ENCODE peak calls at places on chromosomes 2 and 18, in five cellular contexts. W, B, S, L and K are unnamed samples.

GRCh38 chr2:79993144-79993543 is 311.4 kb downstream of the LRRTM1 start:
- DNase-seq in W (no peak), B (no peak), S (no peak), L (no peak), K (no peak)

GRCh38 chr18:34352385-34353163 is 127.9 kb upstream of the NOL4 start:
- DNase-seq in W (peak), B (no peak), S (no peak), L (no peak), K (peak)

GRCh38 chr2:61371027-61371426 is 99.9 kb downstream of the USP34 start:
- DNase-seq in W (no peak), B (no peak), S (no peak), L (no peak), K (no peak)

GRCh38 chr2:191811807-191812602 is 34.9 kb downstream of the CAVIN2 start:
- DNase-seq in W (peak), B (no peak), S (peak), L (peak), K (peak)

GRCh38 chr2:113895301-113895700 is 5.4 kb downstream of the ACTR3 start:
- DNase-seq in W (no peak), B (no peak), S (no peak), L (no peak), K (no peak)

GRCh38 chr2:207155516-207155915 is 10.2 kb downstream of the KLF7 start:
- DNase-seq in W (no peak), B (no peak), S (no peak), L (no peak), K (no peak)

GRCh38 chr18:14086459-14087231 is 45.6 kb downstream of the ZNF519 start:
- DNase-seq in W (peak), B (peak), S (peak), L (peak), K (peak)

GRCh38 chr2:145572238-145572637 is 1052.3 kb upstream of the ZEB2 start:
- DNase-seq in W (no peak), B (no peak), S (no peak), L (no peak), K (no peak)

GRCh38 chr2:145106293-145106692 is 586.4 kb upstream of the ZEB2 start:
- DNase-seq in W (no peak), B (no peak), S (no peak), L (peak), K (no peak)

GRCh38 chr2:19955544-19956422 is 34.1 kb downstream of the WDR35 start:
- DNase-seq in W (peak), B (peak), S (peak), L (peak), K (peak)

GRCh38 chr18:48565105-48565504 is 26.3 kb downstream of the CTIF start:
- DNase-seq in W (no peak), B (no peak), S (no peak), L (no peak), K (no peak)

GRCh38 chr2:175929850-175930249 is 72.2 kb downstream of the LNPK start:
- DNase-seq in W (no peak), B (no peak), S (no peak), L (peak), K (no peak)

GRCh38 chr2:175620035-175620434 is 382.0 kb downstream of the LNPK start:
- DNase-seq in W (no peak), B (no peak), S (no peak), L (no peak), K (peak)

GRCh38 chr2:64653174-64654062 is at the start of gene SERTAD2:
- DNase-seq in W (peak), B (peak), S (peak), L (peak), K (peak)

GRCh38 chr2:15929861-15930260 is 10.5 kb upstream of the MYCN start:
- DNase-seq in W (no peak), B (no peak), S (no peak), L (no peak), K (no peak)

GRCh38 chr2:120468136-120468535 is 122.2 kb downstream of the INHBB start:
- DNase-seq in W (no peak), B (no peak), S (no peak), L (no peak), K (no peak)

GRCh38 chr2:238987352-238987981 is 139.6 kb downstream of the TWIST2 start:
- DNase-seq in W (no peak), B (no peak), S (no peak), L (no peak), K (peak)

GRCh38 chr18:79588636-79589481 is 90.7 kb upstream of the CTDP1 start:
- DNase-seq in W (no peak), B (no peak), S (no peak), L (no peak), K (peak)

GRCh38 chr2:202592580-202592979 is 42.2 kb upstream of the FAM117B start:
- DNase-seq in W (no peak), B (no peak), S (no peak), L (no peak), K (no peak)

GRCh38 chr2:10688921-10689807 is 611 bp downstream of the NOL10 start:
- DNase-seq in W (no peak), B (no peak), S (no peak), L (peak), K (no peak)

GRCh38 chr2:186136860-186137259 is 349.2 kb upstream of the ZC3H15 start:
- DNase-seq in W (no peak), B (no peak), S (no peak), L (no peak), K (no peak)

GRCh38 chr2:39379643-39380524 is 57.2 kb downstream of the MAP4K3 start:
- DNase-seq in W (peak), B (no peak), S (peak), L (peak), K (peak)

GRCh38 chr2:120828066-120828465 is 92.4 kb downstream of the GLI2 start:
- DNase-seq in W (no peak), B (no peak), S (no peak), L (no peak), K (no peak)

GRCh38 chr2:174965992-174966789 is 39.0 kb downstream of the CHN1 start:
- DNase-seq in W (no peak), B (no peak), S (no peak), L (no peak), K (peak)

GRCh38 chr2:215731108-215731507 is 282.2 kb downstream of the MREG start:
- DNase-seq in W (no peak), B (no peak), S (no peak), L (no peak), K (no peak)

GRCh38 chr2:168780671-168781071 is 21.8 kb upstream of the NOSTRIN start:
- DNase-seq in W (no peak), B (no peak), S (peak), L (no peak), K (no peak)

GRCh38 chr2:238382381-238382781 is 44.3 kb upstream of the ASB1 start:
- DNase-seq in W (no peak), B (no peak), S (no peak), L (no peak), K (no peak)

GRCh38 chr2:109333414-109334194 is 204.6 kb downstream of the SH3RF3 start:
- DNase-seq in W (no peak), B (no peak), S (peak), L (no peak), K (peak)

GRCh38 chr2:162073776-162074578 is at the start of gene DPP4:
- DNase-seq in W (no peak), B (no peak), S (peak), L (no peak), K (peak)

DNA sequence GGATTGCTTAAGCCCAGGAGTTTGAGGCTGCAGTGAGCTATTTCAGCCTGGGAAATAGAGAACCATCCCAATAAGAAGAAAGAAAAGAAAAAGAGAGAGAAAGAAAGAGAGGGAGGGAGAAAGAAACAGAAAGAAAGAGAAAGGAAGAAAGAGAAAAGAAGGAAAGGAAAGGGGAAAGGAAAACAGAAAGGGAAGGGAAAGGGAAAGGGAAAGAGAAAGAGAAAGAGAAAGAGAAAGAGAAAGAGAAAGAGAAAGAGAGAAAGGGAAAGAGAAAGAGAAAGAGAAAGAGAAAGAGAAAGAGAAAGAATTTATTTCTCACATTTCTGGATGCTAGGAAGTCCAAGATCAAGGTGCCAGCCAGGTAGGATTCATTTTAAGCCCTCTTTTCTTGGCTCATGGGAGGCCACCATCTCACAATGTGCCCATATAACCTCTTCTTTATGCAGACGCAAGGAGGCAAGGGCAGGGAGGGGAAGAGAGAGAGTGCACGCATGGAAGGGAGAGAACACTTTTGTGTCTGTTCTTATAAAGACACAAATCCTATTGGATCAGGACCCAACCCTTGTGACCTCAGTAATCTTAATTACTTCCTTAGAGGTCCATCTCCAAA is 32.6 kb downstream of the CMPK2 start:
- DNase-seq in W (no peak), B (no peak), S (no peak), L (no peak), K (no peak)
- H3K4me2 ChIP-seq in W (no peak), B (no peak), S (no peak), L (no peak), K (no peak)

DNA sequence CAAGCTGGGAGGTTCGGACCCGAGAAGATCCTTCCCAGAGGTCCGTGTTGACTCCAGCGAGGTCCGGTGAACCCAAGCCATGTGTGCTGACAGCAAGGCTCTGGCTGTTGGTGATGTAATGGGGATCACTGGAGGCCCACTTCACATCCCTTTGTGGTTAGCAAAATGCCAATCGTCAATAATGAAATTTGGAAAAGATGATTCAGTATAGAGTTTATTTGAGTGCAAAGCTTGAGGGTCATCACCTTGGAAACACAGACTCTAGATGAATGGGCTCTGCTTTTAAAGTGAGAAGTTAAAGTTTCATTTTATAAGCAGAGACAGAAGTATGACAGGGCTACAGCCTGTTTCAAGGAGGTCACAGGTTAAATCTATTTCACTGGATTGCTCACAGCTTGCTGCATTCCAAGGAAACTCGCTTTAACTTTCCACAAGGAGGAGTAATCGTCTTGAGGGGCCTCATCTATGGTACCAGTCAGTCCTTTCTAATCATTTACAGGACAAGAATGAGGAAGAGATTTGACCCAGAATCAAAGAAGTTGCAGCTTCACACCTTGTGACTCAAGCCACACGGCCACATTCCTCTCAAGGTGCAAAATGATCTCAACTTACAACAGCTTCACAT is 140.5 kb downstream of the TPO start:
- DNase-seq in W (no peak), B (no peak), S (peak), L (peak), K (peak)
- H3K4me2 ChIP-seq in W (no peak), B (no peak), S (no peak), L (no peak), K (no peak)

GRCh38 chr2:1170241-1170640 is 219.6 kb downstream of the SNTG2 start:
- DNase-seq in W (no peak), B (no peak), S (no peak), L (no peak), K (no peak)
- H3K4me2 ChIP-seq in W (no peak), B (no peak), S (no peak), L (no peak), K (no peak)

GRCh38 chr2:74457129-74457548 is 1.1 kb upstream of the WBP1 start:
- DNase-seq in W (no peak), B (no peak), S (no peak), L (no peak), K (no peak)
- H3K4me2 ChIP-seq in W (peak), B (peak), S (peak), L (peak), K (peak)

GRCh38 chr2:85994421-85994777 is 105.6 kb upstream of the ST3GAL5 start:
- DNase-seq in W (no peak), B (no peak), S (no peak), L (no peak), K (no peak)
- H3K4me2 ChIP-seq in W (no peak), B (no peak), S (peak), L (no peak), K (no peak)

DNA sequence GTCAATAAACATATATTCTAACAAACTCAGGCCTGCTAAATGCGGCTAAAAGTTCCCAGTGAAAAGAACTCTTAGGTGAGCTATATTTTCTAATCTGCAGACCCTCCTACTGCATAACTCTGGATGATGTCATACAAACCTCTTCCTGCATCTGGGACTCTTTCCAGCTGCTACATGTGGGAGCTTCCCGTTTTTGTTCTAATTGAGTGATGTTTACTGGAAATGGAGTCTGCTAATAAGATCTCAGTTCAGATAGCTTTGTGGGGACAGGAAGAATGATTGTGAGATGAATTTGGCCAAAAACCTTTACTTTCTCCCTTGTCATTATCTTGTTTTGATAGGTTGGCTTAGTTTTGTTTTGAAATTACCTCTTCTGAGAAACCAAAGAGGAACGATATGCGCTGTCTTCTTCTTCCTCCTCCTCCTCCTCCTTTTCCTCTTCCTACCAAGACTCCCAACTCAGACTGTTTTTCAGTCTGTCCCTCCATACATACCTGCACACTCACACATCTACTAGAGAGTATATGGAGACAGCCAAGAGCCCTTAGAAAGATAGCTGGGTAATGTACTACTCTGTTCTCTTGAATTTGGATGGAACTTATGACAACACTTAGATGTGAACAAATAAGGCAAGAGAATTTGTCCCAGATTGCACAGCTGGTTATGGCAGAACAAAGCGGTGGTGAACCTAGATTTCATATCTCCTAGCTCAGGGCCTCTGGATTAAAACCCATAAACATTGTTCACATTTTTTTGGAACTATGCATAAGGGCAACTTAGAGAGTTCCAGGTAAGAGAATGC is 39.8 kb upstream of the AAK1 start:
- DNase-seq in W (no peak), B (no peak), S (peak), L (peak), K (no peak)
- H3K4me2 ChIP-seq in W (no peak), B (no peak), S (peak), L (peak), K (no peak)

DNA sequence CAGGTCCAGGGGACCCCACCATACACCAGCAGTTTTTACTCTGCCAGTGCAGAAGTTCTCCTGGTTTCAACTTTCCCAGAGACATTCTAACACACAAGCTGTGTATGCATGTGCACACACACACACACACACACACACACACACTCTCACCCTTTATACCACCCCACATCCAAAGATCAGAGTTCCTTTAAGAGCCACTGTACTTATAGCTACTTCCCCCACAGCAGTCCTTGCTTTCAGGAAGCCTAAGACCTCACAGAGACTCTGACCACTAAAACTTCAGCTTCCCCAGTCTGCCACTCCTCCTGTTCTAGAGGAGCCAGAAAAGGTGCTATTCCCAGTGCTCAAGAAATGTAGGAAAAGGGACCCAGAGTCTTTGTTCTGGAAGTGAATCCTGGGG is 107.8 kb downstream of the ZNF521 start:
- DNase-seq in W (no peak), B (no peak), S (no peak), L (no peak), K (no peak)
- H3K4me2 ChIP-seq in W (no peak), B (no peak), S (no peak), L (no peak), K (no peak)

GRCh38 chr2:25697559-25698341 is 24.4 kb upstream of the DTNB start:
- DNase-seq in W (no peak), B (no peak), S (no peak), L (no peak), K (peak)
- H3K4me2 ChIP-seq in W (no peak), B (peak), S (no peak), L (no peak), K (peak)

DNA sequence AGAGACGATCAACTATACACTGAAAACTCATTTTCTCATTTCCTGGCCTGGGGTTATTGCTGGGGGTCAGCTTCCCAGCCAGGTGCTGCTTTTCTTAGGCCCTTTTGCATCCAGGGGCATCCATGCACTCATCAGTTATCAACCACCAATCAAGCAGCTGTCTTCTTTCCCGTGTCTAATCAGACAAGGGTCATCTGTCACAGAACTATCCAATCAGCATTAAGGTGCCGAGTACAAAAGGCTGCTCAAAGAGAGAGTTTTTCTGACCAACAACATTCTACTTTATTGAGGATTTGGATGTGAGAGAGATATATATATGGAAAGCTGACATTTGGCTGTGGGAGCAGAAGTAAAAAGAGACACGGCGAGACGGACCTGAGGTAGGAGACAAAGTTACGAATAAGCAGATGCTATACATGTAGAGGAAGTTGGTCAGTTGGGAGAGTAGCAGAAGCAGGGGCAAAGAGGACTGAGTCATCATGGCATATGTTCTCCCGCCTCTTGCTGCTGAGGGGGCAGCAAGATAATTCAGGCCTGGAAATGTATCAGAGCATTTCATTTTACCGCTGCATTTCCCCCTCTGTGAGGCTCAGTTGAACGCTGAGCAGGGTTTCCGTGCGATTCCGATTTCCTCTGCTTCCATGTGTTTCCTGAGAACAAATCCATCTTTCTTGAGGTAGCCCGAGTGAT is 129.3 kb downstream of the NUP35 start:
- DNase-seq in W (no peak), B (no peak), S (no peak), L (no peak), K (no peak)
- H3K4me2 ChIP-seq in W (no peak), B (no peak), S (no peak), L (no peak), K (no peak)